ENCODE peak calls at places on chromosomes 6 and 20, in five cellular contexts. One of them, this sample, is unnamed.

GRCh38 chr20:45358282-45359068 is 4.5 kb upstream of the SYS1 start:
- DNase-seq in right lobe of liver: peak; percentile 84
- DNase-seq in Peyer's patch: no peak
- DNase-seq in lower lobe of right lung: peak; percentile 88
- DNase-seq in lung: peak; percentile 90
- DNase-seq in this sample: no peak

GRCh38 chr6:112833546-112834215 is 486.6 kb downstream of the RFPL4B start:
- DNase-seq in right lobe of liver: no peak
- DNase-seq in Peyer's patch: no peak
- DNase-seq in lower lobe of right lung: no peak
- DNase-seq in lung: no peak
- DNase-seq in this sample: no peak

GRCh38 chr6:53369876-53370515 is 21.2 kb upstream of the ELOVL5 start:
- DNase-seq in right lobe of liver: no peak
- DNase-seq in Peyer's patch: no peak
- DNase-seq in lower lobe of right lung: no peak
- DNase-seq in lung: no peak
- DNase-seq in this sample: no peak

GRCh38 chr6:127207591-127208120 is 59.0 kb upstream of the RNF146 start:
- DNase-seq in right lobe of liver: no peak
- DNase-seq in Peyer's patch: no peak
- DNase-seq in lower lobe of right lung: no peak
- DNase-seq in lung: no peak
- DNase-seq in this sample: no peak

GRCh38 chr20:62728781-62729300 is 20.2 kb downstream of the NTSR1 start:
- DNase-seq in right lobe of liver: no peak
- DNase-seq in Peyer's patch: no peak
- DNase-seq in lower lobe of right lung: peak; percentile 28
- DNase-seq in lung: no peak
- DNase-seq in this sample: peak; percentile 39

GRCh38 chr20:35663813-35664543 is 722 bp downstream of the CPNE1 start:
- DNase-seq in right lobe of liver: peak; percentile 55
- DNase-seq in Peyer's patch: peak; percentile 57
- DNase-seq in lower lobe of right lung: peak; percentile 56
- DNase-seq in lung: peak; percentile 36
- DNase-seq in this sample: peak; percentile 49

GRCh38 chr6:3524461-3524860 is 67.6 kb upstream of the SLC22A23 start:
- DNase-seq in right lobe of liver: no peak
- DNase-seq in Peyer's patch: no peak
- DNase-seq in lower lobe of right lung: no peak
- DNase-seq in lung: no peak
- DNase-seq in this sample: no peak

GRCh38 chr20:9945406-9945805 is 89.4 kb upstream of the ANKEF1 start:
- DNase-seq in right lobe of liver: no peak
- DNase-seq in Peyer's patch: no peak
- DNase-seq in lower lobe of right lung: no peak
- DNase-seq in lung: no peak
- DNase-seq in this sample: no peak

GRCh38 chr6:29419516-29419915 is 4.8 kb downstream of the OR12D1 start:
- DNase-seq in right lobe of liver: no peak
- DNase-seq in Peyer's patch: no peak
- DNase-seq in lower lobe of right lung: no peak
- DNase-seq in lung: no peak
- DNase-seq in this sample: no peak

GRCh38 chr6:43856005-43856765 is 86.2 kb downstream of the VEGFA start:
- DNase-seq in right lobe of liver: peak; percentile 76
- DNase-seq in Peyer's patch: peak; percentile 60
- DNase-seq in lower lobe of right lung: peak; percentile 68
- DNase-seq in lung: peak; percentile 59
- DNase-seq in this sample: peak; percentile 44

GRCh38 chr6:90195094-90195793 is 101.4 kb downstream of the BACH2 start:
- DNase-seq in right lobe of liver: no peak
- DNase-seq in Peyer's patch: no peak
- DNase-seq in lower lobe of right lung: no peak
- DNase-seq in lung: no peak
- DNase-seq in this sample: no peak

GRCh38 chr6:149855040-149855654 is 9.0 kb downstream of the LRP11 start:
- DNase-seq in right lobe of liver: no peak
- DNase-seq in Peyer's patch: no peak
- DNase-seq in lower lobe of right lung: no peak
- DNase-seq in lung: no peak
- DNase-seq in this sample: no peak

GRCh38 chr6:33983109-33983475 is 162.8 kb downstream of the GRM4 start:
- DNase-seq in right lobe of liver: peak; percentile 36
- DNase-seq in Peyer's patch: no peak
- DNase-seq in lower lobe of right lung: peak; percentile 61
- DNase-seq in lung: peak; percentile 62
- DNase-seq in this sample: peak; percentile 37

GRCh38 chr20:9518776-9519175 is 4.4 kb downstream of the LAMP5 start:
- DNase-seq in right lobe of liver: no peak
- DNase-seq in Peyer's patch: no peak
- DNase-seq in lower lobe of right lung: no peak
- DNase-seq in lung: no peak
- DNase-seq in this sample: no peak

DNA sequence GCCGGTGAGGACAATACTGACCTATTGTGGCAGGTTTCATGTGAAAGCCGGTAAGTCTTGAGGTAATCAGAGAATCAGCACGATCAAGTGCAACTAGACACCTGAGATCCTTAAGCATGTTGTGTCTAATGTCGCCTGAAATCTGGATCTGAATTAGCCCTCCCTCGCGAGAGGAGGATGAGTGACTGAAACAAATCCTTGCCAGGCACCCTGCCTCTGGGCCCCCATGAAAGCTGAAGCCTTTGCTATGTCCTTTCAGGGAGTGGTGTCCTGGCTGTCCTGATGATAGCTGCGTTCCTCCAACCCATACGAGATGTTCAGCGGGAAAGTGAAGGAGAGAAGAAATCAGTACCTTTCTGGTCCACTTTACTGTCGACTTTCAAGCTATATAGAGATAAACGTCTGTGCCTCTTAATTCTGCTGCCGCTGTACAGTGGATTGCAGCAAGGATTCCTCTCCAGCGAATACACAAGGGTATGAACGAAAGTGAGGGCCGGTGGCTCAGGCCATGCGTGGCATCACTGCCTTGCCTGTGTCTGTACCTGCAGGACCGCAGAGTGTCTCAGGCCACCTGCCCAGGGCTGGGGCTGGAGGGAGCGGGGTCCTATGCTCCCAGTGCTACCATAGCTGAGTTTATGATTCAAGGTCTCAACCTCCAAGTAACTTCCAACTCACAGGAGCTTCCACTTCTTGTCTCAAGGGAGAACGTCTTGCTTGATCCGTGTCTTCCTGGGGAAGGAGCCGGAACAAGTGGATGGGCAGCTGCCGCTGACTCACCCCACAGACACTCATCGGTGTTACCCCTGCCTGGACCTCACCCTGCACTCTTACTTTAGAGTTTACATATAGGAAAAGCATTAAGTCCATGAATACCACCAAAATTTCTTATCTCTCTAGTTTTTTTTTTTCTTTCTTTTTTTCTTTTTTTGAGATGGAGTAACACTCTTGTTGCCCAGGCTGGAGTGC is 12.8 kb downstream of the UNC93A start:
- DNase-seq in right lobe of liver: no peak
- DNase-seq in Peyer's patch: no peak
- DNase-seq in lower lobe of right lung: no peak
- DNase-seq in lung: no peak
- DNase-seq in this sample: no peak
- TF ChIP-seq CTCF in right lobe of liver: no peak
- TF ChIP-seq CTCF in Peyer's patch: no peak
- TF ChIP-seq CTCF in lower lobe of right lung: no peak
- TF ChIP-seq CTCF in lung: no peak
- TF ChIP-seq CTCF in this sample: no peak

GRCh38 chr20:2197166-2197565 is 95.5 kb downstream of the STK35 start:
- DNase-seq in right lobe of liver: no peak
- DNase-seq in Peyer's patch: no peak
- DNase-seq in lower lobe of right lung: no peak
- DNase-seq in lung: no peak
- DNase-seq in this sample: no peak

DNA sequence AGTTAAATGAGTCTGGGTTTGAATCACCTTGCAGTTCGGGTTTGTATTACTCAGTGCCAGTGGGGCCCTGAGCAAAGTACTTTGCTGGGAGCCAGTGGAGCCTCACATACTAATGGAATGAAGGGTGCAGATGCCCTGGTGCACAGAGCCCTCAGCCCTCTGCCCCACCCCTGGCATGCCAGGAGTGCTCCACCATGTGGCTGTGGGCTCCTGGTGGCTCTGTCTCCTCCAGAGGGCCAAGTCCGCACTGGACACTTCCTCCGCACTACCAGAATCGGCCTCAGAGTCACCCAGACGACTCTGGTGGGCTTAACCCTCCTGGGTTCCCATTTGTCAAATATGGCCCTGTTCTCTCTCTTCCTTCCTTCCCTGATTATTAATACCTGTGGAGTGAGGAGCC is 94.0 kb downstream of the STK35 start:
- DNase-seq in right lobe of liver: no peak
- DNase-seq in Peyer's patch: no peak
- DNase-seq in lower lobe of right lung: no peak
- DNase-seq in lung: no peak
- DNase-seq in this sample: no peak
- TF ChIP-seq CTCF in right lobe of liver: no peak
- TF ChIP-seq CTCF in Peyer's patch: no peak
- TF ChIP-seq CTCF in lower lobe of right lung: no peak
- TF ChIP-seq CTCF in lung: no peak
- TF ChIP-seq CTCF in this sample: no peak

GRCh38 chr20:56688106-56688505 is 59.0 kb downstream of the TFAP2C start:
- DNase-seq in right lobe of liver: no peak
- DNase-seq in Peyer's patch: no peak
- DNase-seq in lower lobe of right lung: no peak
- DNase-seq in lung: no peak
- DNase-seq in this sample: no peak

GRCh38 chr20:56689318-56689717 is 60.2 kb downstream of the TFAP2C start:
- DNase-seq in right lobe of liver: no peak
- DNase-seq in Peyer's patch: no peak
- DNase-seq in lower lobe of right lung: no peak
- DNase-seq in lung: no peak
- DNase-seq in this sample: no peak

GRCh38 chr20:56683077-56683865 is 54.2 kb downstream of the TFAP2C start:
- DNase-seq in right lobe of liver: no peak
- DNase-seq in Peyer's patch: no peak
- DNase-seq in lower lobe of right lung: no peak
- DNase-seq in lung: no peak
- DNase-seq in this sample: no peak

GRCh38 chr20:56687061-56687460 is 58.0 kb downstream of the TFAP2C start:
- DNase-seq in right lobe of liver: no peak
- DNase-seq in Peyer's patch: no peak
- DNase-seq in lower lobe of right lung: no peak
- DNase-seq in lung: no peak
- DNase-seq in this sample: no peak

GRCh38 chr20:56685879-56686278 is 56.8 kb downstream of the TFAP2C start:
- DNase-seq in right lobe of liver: no peak
- DNase-seq in Peyer's patch: no peak
- DNase-seq in lower lobe of right lung: no peak
- DNase-seq in lung: no peak
- DNase-seq in this sample: no peak
- TF ChIP-seq CTCF in right lobe of liver: no peak
- TF ChIP-seq CTCF in Peyer's patch: no peak
- TF ChIP-seq CTCF in lower lobe of right lung: no peak
- TF ChIP-seq CTCF in lung: no peak
- TF ChIP-seq CTCF in this sample: no peak

GRCh38 chr6:158962371-158962770 is 37.6 kb downstream of the RSPH3 start:
- DNase-seq in right lobe of liver: no peak
- DNase-seq in Peyer's patch: no peak
- DNase-seq in lower lobe of right lung: no peak
- DNase-seq in lung: no peak
- DNase-seq in this sample: no peak

GRCh38 chr6:158955265-158955664 is 44.7 kb downstream of the RSPH3 start:
- DNase-seq in right lobe of liver: no peak
- DNase-seq in Peyer's patch: no peak
- DNase-seq in lower lobe of right lung: no peak
- DNase-seq in lung: no peak
- DNase-seq in this sample: no peak

GRCh38 chr6:158960046-158960445 is 40.0 kb downstream of the RSPH3 start:
- DNase-seq in right lobe of liver: no peak
- DNase-seq in Peyer's patch: no peak
- DNase-seq in lower lobe of right lung: no peak
- DNase-seq in lung: no peak
- DNase-seq in this sample: no peak

GRCh38 chr6:158959552-158959951 is 40.5 kb downstream of the RSPH3 start:
- DNase-seq in right lobe of liver: no peak
- DNase-seq in Peyer's patch: no peak
- DNase-seq in lower lobe of right lung: no peak
- DNase-seq in lung: no peak
- DNase-seq in this sample: no peak

GRCh38 chr6:158958504-158959386 is 41.3 kb downstream of the RSPH3 start:
- DNase-seq in right lobe of liver: no peak
- DNase-seq in Peyer's patch: no peak
- DNase-seq in lower lobe of right lung: no peak
- DNase-seq in lung: no peak
- DNase-seq in this sample: no peak
- TF ChIP-seq CTCF in right lobe of liver: no peak
- TF ChIP-seq CTCF in Peyer's patch: no peak
- TF ChIP-seq CTCF in lower lobe of right lung: peak; percentile 17
- TF ChIP-seq CTCF in lung: no peak
- TF ChIP-seq CTCF in this sample: no peak

DNA sequence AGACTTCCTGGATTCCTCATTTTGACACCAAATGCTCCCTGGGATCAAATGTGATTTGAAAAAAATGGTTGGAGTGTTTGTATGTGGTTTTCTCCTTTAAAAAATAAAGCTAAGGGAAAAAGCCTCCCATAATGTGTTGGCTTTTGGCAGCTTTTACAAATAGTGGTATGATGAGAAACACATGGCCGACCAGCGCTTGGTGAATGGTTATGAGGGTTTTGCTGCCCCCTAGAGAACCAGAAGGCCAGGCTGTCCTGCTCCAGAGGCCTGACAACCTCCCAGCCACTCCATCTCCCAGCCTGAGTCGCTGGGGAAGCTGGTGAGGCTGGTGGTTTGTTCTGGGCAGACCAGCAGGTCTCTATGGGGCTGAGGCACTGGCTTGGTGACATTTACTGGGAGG is 69.3 kb downstream of the CLIC5 start:
- DNase-seq in right lobe of liver: no peak
- DNase-seq in Peyer's patch: no peak
- DNase-seq in lower lobe of right lung: no peak
- DNase-seq in lung: no peak
- DNase-seq in this sample: no peak
- TF ChIP-seq CTCF in right lobe of liver: no peak
- TF ChIP-seq CTCF in Peyer's patch: no peak
- TF ChIP-seq CTCF in lower lobe of right lung: peak; percentile 33
- TF ChIP-seq CTCF in lung: no peak
- TF ChIP-seq CTCF in this sample: no peak

GRCh38 chr6:155595264-155595663 is 139.6 kb upstream of the NOX3 start:
- DNase-seq in right lobe of liver: no peak
- DNase-seq in Peyer's patch: no peak
- DNase-seq in lower lobe of right lung: no peak
- DNase-seq in lung: no peak
- DNase-seq in this sample: no peak
- TF ChIP-seq CTCF in right lobe of liver: no peak
- TF ChIP-seq CTCF in Peyer's patch: no peak
- TF ChIP-seq CTCF in lower lobe of right lung: no peak
- TF ChIP-seq CTCF in lung: no peak
- TF ChIP-seq CTCF in this sample: no peak

DNA sequence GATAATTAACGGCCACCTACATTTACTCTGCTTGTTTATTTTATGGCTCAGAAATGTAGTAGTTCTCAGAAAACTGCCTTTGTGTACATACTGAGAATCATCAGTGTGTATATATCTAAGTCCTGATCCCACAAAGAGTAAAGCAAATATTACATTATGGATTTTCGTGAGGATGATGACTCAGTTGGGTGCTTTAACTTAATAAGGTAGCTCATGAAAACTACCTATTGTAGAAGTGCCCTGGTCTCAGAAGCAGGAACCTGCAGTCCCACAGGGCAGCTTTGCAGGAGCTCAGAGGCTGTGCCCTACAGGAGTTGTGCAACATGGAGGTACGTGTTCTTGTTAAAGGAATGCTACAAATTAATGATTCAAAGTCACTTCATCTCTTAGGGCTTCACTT is 108.2 kb downstream of the PLG start:
- DNase-seq in right lobe of liver: no peak
- DNase-seq in Peyer's patch: no peak
- DNase-seq in lower lobe of right lung: no peak
- DNase-seq in lung: no peak
- DNase-seq in this sample: no peak
- TF ChIP-seq CTCF in right lobe of liver: no peak
- TF ChIP-seq CTCF in Peyer's patch: no peak
- TF ChIP-seq CTCF in lower lobe of right lung: no peak
- TF ChIP-seq CTCF in lung: no peak
- TF ChIP-seq CTCF in this sample: no peak